ENCODE peak calls at places on chromosomes 7 and 10, in five cellular contexts. One of them, this sample, is unnamed.

GRCh38 chr10:66822801-66823200 is 103.0 kb upstream of the LRRTM3 start:
- DNase-seq in endothelial cell of umbilical vein: no peak
- DNase-seq in K562: no peak
- DNase-seq in HepG2: no peak
- DNase-seq in H1: no peak
- DNase-seq in this sample: no peak

GRCh38 chr7:139618482-139619366 is 95.2 kb downstream of the CLEC2L start:
- DNase-seq in endothelial cell of umbilical vein: peak; percentile 36
- DNase-seq in K562: peak; percentile 66
- DNase-seq in HepG2: peak; percentile 35
- DNase-seq in H1: no peak
- DNase-seq in this sample: peak; percentile 57

GRCh38 chr7:141617280-141617679 is 66.1 kb downstream of the AGK start:
- DNase-seq in endothelial cell of umbilical vein: no peak
- DNase-seq in K562: no peak
- DNase-seq in HepG2: no peak
- DNase-seq in H1: no peak
- DNase-seq in this sample: no peak

GRCh38 chr10:98959486-98959885 is 276.2 kb downstream of the HPSE2 start:
- DNase-seq in endothelial cell of umbilical vein: no peak
- DNase-seq in K562: no peak
- DNase-seq in HepG2: no peak
- DNase-seq in H1: no peak
- DNase-seq in this sample: no peak

GRCh38 chr10:71564221-71564820 is 155.3 kb downstream of the C10orf105 start:
- DNase-seq in endothelial cell of umbilical vein: no peak
- DNase-seq in K562: no peak
- DNase-seq in HepG2: no peak
- DNase-seq in H1: no peak
- DNase-seq in this sample: no peak

GRCh38 chr7:47534322-47535032 is 47.4 kb downstream of the TNS3 start:
- DNase-seq in endothelial cell of umbilical vein: no peak
- DNase-seq in K562: peak; percentile 2
- DNase-seq in HepG2: no peak
- DNase-seq in H1: no peak
- DNase-seq in this sample: peak; percentile 40

GRCh38 chr7:13802651-13803050 is 186.8 kb downstream of the ETV1 start:
- DNase-seq in endothelial cell of umbilical vein: no peak
- DNase-seq in K562: no peak
- DNase-seq in HepG2: no peak
- DNase-seq in H1: no peak
- DNase-seq in this sample: no peak

GRCh38 chr10:100886544-100886943 is 26.2 kb upstream of the SLF2 start:
- DNase-seq in endothelial cell of umbilical vein: no peak
- DNase-seq in K562: no peak
- DNase-seq in HepG2: no peak
- DNase-seq in H1: no peak
- DNase-seq in this sample: no peak

GRCh38 chr10:102869290-102870198 is at the start of gene AS3MT:
- DNase-seq in endothelial cell of umbilical vein: peak; percentile 22
- DNase-seq in K562: no peak
- DNase-seq in HepG2: peak; percentile 38
- DNase-seq in H1: no peak
- DNase-seq in this sample: peak; percentile 52

GRCh38 chr10:86085686-86086085 is 280.9 kb downstream of the GRID1 start:
- DNase-seq in endothelial cell of umbilical vein: no peak
- DNase-seq in K562: no peak
- DNase-seq in HepG2: no peak
- DNase-seq in H1: no peak
- DNase-seq in this sample: no peak

DNA sequence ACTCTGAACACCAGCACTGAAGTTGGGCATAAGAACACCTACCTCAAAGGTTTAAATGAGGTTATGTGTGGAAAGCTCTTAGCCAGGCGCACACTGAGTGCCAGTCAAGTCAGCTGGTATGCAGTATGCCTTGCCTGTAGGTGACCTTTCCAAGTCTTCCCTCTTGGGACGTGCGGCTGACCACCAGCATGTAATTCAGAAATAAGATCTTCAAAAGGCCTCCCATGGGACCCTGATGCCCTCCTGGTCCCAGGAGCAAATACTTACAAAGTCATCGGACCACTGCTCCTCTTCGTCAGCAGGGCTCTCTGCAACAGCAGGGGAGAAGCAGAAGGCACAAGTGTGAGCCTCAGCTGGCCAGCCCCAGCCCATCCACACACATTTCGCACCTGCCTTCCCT is 40.8 kb downstream of the BLNK start:
- DNase-seq in endothelial cell of umbilical vein: no peak
- DNase-seq in K562: no peak
- DNase-seq in HepG2: no peak
- DNase-seq in H1: no peak
- DNase-seq in this sample: no peak
- H3K27ac ChIP-seq in endothelial cell of umbilical vein: no peak overlapping the region
- H3K27ac ChIP-seq in K562: no peak overlapping the region
- H3K27ac ChIP-seq in HepG2: no peak overlapping the region
- H3K27ac ChIP-seq in H1: no peak overlapping the region
- H3K27ac ChIP-seq in this sample: no peak overlapping the region

DNA sequence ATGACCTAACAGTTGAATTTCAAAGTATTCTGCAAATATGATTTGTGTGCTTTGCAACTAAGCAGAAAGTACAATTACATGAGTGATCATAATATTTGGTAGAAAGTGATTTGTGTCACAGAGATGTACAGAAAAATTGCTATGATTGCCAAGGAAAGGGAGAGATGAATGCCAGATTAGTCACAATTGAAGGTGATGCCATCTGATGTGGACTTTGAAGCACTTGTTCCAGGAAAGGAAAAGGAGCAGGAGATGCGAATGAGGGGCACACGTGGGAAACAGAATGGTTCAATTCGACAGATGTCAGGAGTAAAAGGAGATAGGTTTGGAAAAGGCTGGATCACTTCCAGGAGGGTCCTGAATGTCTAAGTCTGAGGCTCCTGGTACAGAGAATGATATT is 153.1 kb upstream of the LAMB4 start:
- DNase-seq in endothelial cell of umbilical vein: peak; percentile 44
- DNase-seq in K562: no peak
- DNase-seq in HepG2: no peak
- DNase-seq in H1: no peak
- DNase-seq in this sample: no peak
- TF ChIP-seq JUN in endothelial cell of umbilical vein: no peak
- TF ChIP-seq JUN in K562: no peak
- TF ChIP-seq JUN in HepG2: no peak
- TF ChIP-seq JUN in H1: no peak
- TF ChIP-seq JUN in this sample: no peak

GRCh38 chr10:78215645-78216044 is 182.0 kb downstream of the RPS24 start:
- DNase-seq in endothelial cell of umbilical vein: peak; percentile 5
- DNase-seq in K562: no peak
- DNase-seq in HepG2: no peak
- DNase-seq in H1: no peak
- DNase-seq in this sample: no peak
- H3K27ac ChIP-seq in endothelial cell of umbilical vein: no peak overlapping the region
- H3K27ac ChIP-seq in K562: no peak overlapping the region
- H3K27ac ChIP-seq in HepG2: no peak overlapping the region
- H3K27ac ChIP-seq in H1: no peak overlapping the region
- H3K27ac ChIP-seq in this sample: peak overlapping the region; percentile 34

GRCh38 chr7:128021361-128021760 is 9.9 kb downstream of the LRRC4 start:
- DNase-seq in endothelial cell of umbilical vein: no peak
- DNase-seq in K562: no peak
- DNase-seq in HepG2: no peak
- DNase-seq in H1: no peak
- DNase-seq in this sample: no peak
- TF ChIP-seq JUN in endothelial cell of umbilical vein: no peak
- TF ChIP-seq JUN in K562: no peak
- TF ChIP-seq JUN in HepG2: no peak
- TF ChIP-seq JUN in H1: no peak
- TF ChIP-seq JUN in this sample: no peak

GRCh38 chr7:37084303-37084702 is 360.0 kb upstream of the AOAH start:
- DNase-seq in endothelial cell of umbilical vein: no peak
- DNase-seq in K562: no peak
- DNase-seq in HepG2: no peak
- DNase-seq in H1: no peak
- DNase-seq in this sample: no peak

GRCh38 chr7:37081436-37081835 is 357.1 kb upstream of the AOAH start:
- DNase-seq in endothelial cell of umbilical vein: peak; percentile 54
- DNase-seq in K562: peak; percentile 9
- DNase-seq in HepG2: no peak
- DNase-seq in H1: no peak
- DNase-seq in this sample: no peak

GRCh38 chr7:37085600-37085999 is 361.3 kb upstream of the AOAH start:
- DNase-seq in endothelial cell of umbilical vein: no peak
- DNase-seq in K562: no peak
- DNase-seq in HepG2: no peak
- DNase-seq in H1: no peak
- DNase-seq in this sample: no peak

GRCh38 chr7:37079420-37079819 is 355.1 kb upstream of the AOAH start:
- DNase-seq in endothelial cell of umbilical vein: no peak
- DNase-seq in K562: no peak
- DNase-seq in HepG2: no peak
- DNase-seq in H1: no peak
- DNase-seq in this sample: no peak

GRCh38 chr7:37083311-37084096 is 359.2 kb upstream of the AOAH start:
- DNase-seq in endothelial cell of umbilical vein: no peak
- DNase-seq in K562: no peak
- DNase-seq in HepG2: no peak
- DNase-seq in H1: no peak
- DNase-seq in this sample: no peak
- H3K27ac ChIP-seq in endothelial cell of umbilical vein: no peak overlapping the region
- H3K27ac ChIP-seq in K562: no peak overlapping the region
- H3K27ac ChIP-seq in HepG2: no peak overlapping the region
- H3K27ac ChIP-seq in H1: no peak overlapping the region
- H3K27ac ChIP-seq in this sample: peak overlapping the region; percentile 16

DNA sequence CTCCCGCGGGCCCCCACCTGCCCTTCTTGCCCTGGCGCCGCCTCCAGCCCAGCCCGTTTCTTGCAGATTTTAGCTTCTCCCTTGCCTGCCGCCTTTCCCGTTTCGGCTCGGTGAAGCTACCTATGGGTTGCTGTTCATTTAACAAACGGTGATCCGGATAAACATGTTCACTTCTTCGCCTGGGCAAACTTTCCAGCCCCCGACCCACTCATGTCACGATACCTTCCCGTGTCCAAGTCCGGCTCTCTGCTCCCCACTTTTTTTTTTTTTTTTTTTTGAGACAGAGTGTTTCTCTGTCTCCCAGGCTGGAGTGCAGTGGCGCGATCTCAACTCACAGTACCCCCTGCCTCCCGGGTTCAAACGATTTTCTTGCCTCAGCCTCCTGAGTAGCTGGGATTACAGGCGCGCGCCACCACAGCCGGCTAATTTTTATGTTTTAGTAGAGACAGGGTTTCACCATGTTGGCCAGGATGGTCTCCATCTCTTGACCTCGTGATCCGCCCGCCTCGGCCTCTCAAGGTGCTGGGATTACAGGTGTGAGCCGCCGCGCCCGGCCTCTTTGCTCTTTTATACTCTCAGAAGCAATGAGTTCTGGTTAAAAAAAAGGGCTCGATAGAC is 959 bp upstream of the ZNF438 start:
- DNase-seq in endothelial cell of umbilical vein: no peak
- DNase-seq in K562: no peak
- DNase-seq in HepG2: no peak
- DNase-seq in H1: no peak
- DNase-seq in this sample: no peak
- TF ChIP-seq JUN in endothelial cell of umbilical vein: no peak
- TF ChIP-seq JUN in K562: no peak
- TF ChIP-seq JUN in HepG2: no peak
- TF ChIP-seq JUN in H1: no peak
- TF ChIP-seq JUN in this sample: no peak

GRCh38 chr7:43195768-43196167 is 83.3 kb downstream of the HECW1 start:
- DNase-seq in endothelial cell of umbilical vein: no peak
- DNase-seq in K562: peak; percentile 20
- DNase-seq in HepG2: no peak
- DNase-seq in H1: no peak
- DNase-seq in this sample: no peak
- H3K27ac ChIP-seq in endothelial cell of umbilical vein: no peak overlapping the region
- H3K27ac ChIP-seq in K562: no peak overlapping the region
- H3K27ac ChIP-seq in HepG2: no peak overlapping the region
- H3K27ac ChIP-seq in H1: no peak overlapping the region
- H3K27ac ChIP-seq in this sample: no peak overlapping the region

GRCh38 chr10:88536437-88536836 is 46.7 kb downstream of the RNLS start:
- DNase-seq in endothelial cell of umbilical vein: no peak
- DNase-seq in K562: no peak
- DNase-seq in HepG2: no peak
- DNase-seq in H1: no peak
- DNase-seq in this sample: no peak
- TF ChIP-seq JUN in endothelial cell of umbilical vein: no peak
- TF ChIP-seq JUN in K562: no peak
- TF ChIP-seq JUN in HepG2: no peak
- TF ChIP-seq JUN in H1: no peak
- TF ChIP-seq JUN in this sample: no peak

This sample was measured in A549.